ENCODE peak calls at places on chromosomes 16 and 17, in four cellular contexts. I, B, O and H are unnamed samples.
A peak's percentile ranks its signal among the peaks of the same experiment; 100 is the strongest.

GRCh38 chr16:13645525-13645924 is 274.4 kb upstream of the ERCC4 start:
- DNase-seq in I (no peak), B (no peak), O (no peak), H (no peak)

GRCh38 chr17:57574040-57574513 is 171.0 kb downstream of the CCDC182 start:
- DNase-seq in I (peak; percentile 31), B (peak; percentile 88), O (no peak), H (no peak)

GRCh38 chr17:44345497-44346026 is 460 bp downstream of the GRN start:
- DNase-seq in O (peak; percentile 78), B (peak; percentile 69), I (peak; percentile 75), H (peak; percentile 71)

GRCh38 chr17:39668141-39668924 is at the start of gene PNMT:
- DNase-seq in O (no peak), B (no peak), I (peak; percentile 78), H (no peak)

GRCh38 chr16:46765050-46765449 is 16.9 kb upstream of the MYLK3 start:
- DNase-seq in I (no peak), B (no peak), O (no peak), H (no peak)

GRCh38 chr17:7016406-7016805 is 4.0 kb downstream of the RNASEK start:
- DNase-seq in I (no peak), O (no peak), B (no peak), H (no peak)

GRCh38 chr17:65633988-65634387 is 72.5 kb upstream of the AXIN2 start:
- DNase-seq in I (no peak), O (no peak), B (no peak), H (no peak)

GRCh38 chr17:7466644-7467341 is 12.6 kb downstream of the ZBTB4 start:
- DNase-seq in O (no peak), I (peak; percentile 36), B (peak; percentile 89), H (peak; percentile 91)

GRCh38 chr16:60073376-60073775 is 1339.3 kb upstream of the GOT2 start:
- DNase-seq in B (no peak), I (no peak), O (no peak), H (no peak)

GRCh38 chr16:87628940-87629339 is 26.6 kb downstream of the JPH3 start:
- DNase-seq in I (no peak), O (no peak), B (no peak), H (no peak)

GRCh38 chr17:51322390-51323029 is 62.2 kb downstream of the UTP18 start:
- DNase-seq in I (no peak), B (no peak), O (no peak), H (no peak)

GRCh38 chr17:78176548-78177025 is 8.2 kb downstream of the SYNGR2 start:
- DNase-seq in I (peak; percentile 84), O (peak; percentile 56), B (peak; percentile 81), H (peak; percentile 77)

GRCh38 chr17:39765766-39766165 is 28.0 kb downstream of the GRB7 start:
- DNase-seq in B (no peak), I (no peak), O (no peak), H (no peak)

DNA sequence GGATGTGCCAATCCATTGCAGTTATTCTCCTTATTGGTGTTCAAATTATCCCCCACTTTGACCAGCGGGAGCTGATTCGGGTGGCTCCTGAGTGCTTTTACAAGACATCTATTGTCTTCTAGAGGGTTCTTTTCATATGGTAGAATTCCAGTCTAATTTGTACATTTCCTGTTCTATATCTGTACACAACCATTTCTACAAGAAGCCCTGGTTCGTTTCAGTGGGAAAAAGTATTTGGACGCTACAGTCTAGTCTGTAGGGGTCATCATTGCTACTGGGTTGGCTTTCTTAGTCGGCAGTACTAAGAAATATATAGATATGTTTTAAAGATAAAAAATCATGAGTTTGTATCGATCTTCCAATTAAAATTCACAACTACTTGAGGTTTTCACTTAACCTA is 262.6 kb downstream of the MAP2K6 start:
- DNase-seq in B (no peak), O (no peak), I (no peak), H (no peak)
- TF ChIP-seq CTCF in B (no peak), O (no peak), I (no peak), H (no peak)

GRCh38 chr16:3266873-3267537 is 10.6 kb upstream of the MEFV start:
- DNase-seq in I (no peak), B (no peak), O (no peak), H (no peak)
- TF ChIP-seq CTCF in I (peak; percentile 31), B (no peak), O (peak; percentile 50), H (peak; percentile 60)

GRCh38 chr17:80738987-80739730 is 194.5 kb downstream of the RPTOR start:
- DNase-seq in B (no peak), O (no peak), I (no peak), H (no peak)

GRCh38 chr17:80737106-80738019 is 192.7 kb downstream of the RPTOR start:
- DNase-seq in B (no peak), O (no peak), I (no peak), H (peak; percentile 70)

GRCh38 chr17:80742091-80742490 is 197.5 kb downstream of the RPTOR start:
- DNase-seq in I (no peak), O (no peak), B (no peak), H (no peak)

GRCh38 chr17:80738406-80738805 is 193.8 kb downstream of the RPTOR start:
- DNase-seq in I (no peak), O (no peak), B (no peak), H (peak; percentile 81)

DNA sequence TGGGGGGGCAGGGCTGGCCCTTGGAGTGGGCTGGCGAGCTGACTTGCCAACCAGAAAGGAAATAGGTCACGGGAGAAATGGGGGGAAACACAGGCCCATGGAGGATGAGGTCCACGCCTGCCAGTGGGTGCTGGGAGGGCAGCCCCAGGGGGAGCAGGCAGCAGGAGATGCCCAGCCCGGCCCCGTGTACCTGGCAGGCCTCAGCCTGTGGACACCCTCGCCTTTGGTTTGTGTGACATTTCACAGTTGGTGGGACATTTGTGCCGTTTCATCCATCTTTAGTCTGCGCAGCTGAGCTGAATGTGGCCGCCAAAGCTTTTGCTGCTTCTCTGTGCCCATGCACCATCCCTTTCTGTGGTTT is 193.4 kb downstream of the RPTOR start:
- DNase-seq in B (no peak), I (no peak), O (no peak), H (no peak)
- TF ChIP-seq CTCF in B (no peak), I (no peak), O (no peak), H (no peak)

DNA sequence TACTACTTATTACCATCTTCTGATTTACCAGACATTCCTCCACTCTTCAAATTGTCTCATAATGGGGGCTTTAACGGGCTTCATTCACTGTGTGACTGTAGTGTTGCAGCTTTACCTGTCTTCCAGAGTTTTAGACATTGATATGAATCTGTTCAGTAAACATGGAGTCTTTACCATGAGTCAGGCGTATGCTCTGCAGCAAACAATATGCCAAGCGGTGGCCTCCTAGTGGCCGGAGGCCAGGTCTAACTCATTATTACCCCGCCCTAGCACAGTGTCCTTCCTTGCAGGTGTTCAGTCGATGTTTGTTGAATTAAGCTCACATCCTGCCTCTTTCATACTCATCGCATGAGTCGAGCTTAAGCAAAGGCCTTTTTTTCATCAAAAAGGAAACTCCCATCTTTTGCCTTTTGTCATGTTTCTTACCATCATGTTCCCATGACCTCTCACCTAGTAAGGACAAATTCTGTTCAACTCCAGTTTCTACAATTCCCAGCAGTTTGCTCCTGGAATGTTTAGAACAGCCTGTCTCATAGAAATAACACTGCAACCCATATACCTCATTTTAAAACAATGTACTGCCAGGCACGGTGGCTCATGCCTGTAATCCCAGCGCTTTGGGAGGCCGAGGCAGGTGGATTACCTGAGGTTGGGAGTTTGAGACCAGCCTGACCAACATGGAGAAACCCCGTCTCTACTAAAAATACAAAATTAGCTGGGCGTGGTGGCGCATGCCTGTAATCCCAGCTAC is 39.4 kb downstream of the TUBD1 start:
- DNase-seq in O (no peak), I (peak; percentile 80), B (no peak), H (no peak)
- TF ChIP-seq CTCF in O (no peak), I (peak; percentile 51), B (no peak), H (peak; percentile 25)

GRCh38 chr16:11218324-11218962 is 37.6 kb downstream of the SOCS1 start:
- DNase-seq in O (no peak), I (no peak), B (no peak), H (no peak)
- TF ChIP-seq CTCF in O (no peak), I (no peak), B (no peak), H (peak; percentile 79)

DNA sequence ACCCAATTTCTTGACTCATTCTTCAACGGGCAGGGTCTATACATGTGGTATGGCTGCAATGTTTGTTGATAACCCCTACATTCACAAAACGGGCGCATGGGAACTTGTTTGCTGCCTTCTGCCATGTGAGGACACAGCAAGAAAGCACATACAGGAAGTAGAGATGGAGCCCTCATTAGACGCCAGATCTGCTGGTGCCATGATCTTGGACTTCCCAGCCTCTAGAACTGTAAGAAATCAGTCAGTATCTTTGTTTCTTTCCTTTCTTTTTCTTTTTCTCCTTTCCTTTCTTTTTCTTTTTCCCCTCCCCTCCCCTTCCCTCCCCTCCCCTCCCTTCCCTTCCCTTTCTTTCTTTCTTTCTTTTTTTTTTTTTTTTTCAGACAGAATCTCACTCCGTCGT is 165.2 kb downstream of the WWOX start:
- DNase-seq in O (no peak), I (no peak), B (no peak), H (no peak)
- TF ChIP-seq CTCF in O (no peak), I (no peak), B (no peak), H (no peak)

GRCh38 chr16:89169778-89170177 is 1.8 kb upstream of the CDH15 start:
- DNase-seq in O (no peak), I (no peak), B (no peak), H (no peak)

GRCh38 chr16:89171216-89172170 is at the start of gene CDH15:
- DNase-seq in O (peak; percentile 90), I (peak; percentile 97), B (peak; percentile 84), H (peak; percentile 95)

GRCh38 chr16:89168381-89169189 is 3.0 kb upstream of the CDH15 start:
- DNase-seq in B (no peak), I (no peak), O (no peak), H (no peak)

GRCh38 chr16:89172171-89172900 is 788 bp downstream of the CDH15 start:
- DNase-seq in B (no peak), I (no peak), O (no peak), H (no peak)

GRCh38 chr16:89170346-89171215 is 967 bp upstream of the CDH15 start:
- DNase-seq in I (peak; percentile 88), B (no peak), O (no peak), H (no peak)
- TF ChIP-seq CTCF in I (no peak), B (no peak), O (no peak), H (no peak)